ENCODE peak calls at places on chromosomes 12 and 14, in four cellular contexts. One of them, this sample, is unnamed.

GRCh38 chr12:47841910-47842309 is 22.2 kb upstream of the HDAC7 start:
- DNase-seq in cardiac muscle cell: no peak
- DNase-seq in hepatocyte: peak; percentile 56
- DNase-seq in CD8-positive, alpha-beta memory T cell: no peak
- DNase-seq in this sample: no peak

GRCh38 chr12:57433370-57433769 is 1.2 kb upstream of the INHBC start:
- DNase-seq in cardiac muscle cell: no peak
- DNase-seq in hepatocyte: no peak
- DNase-seq in CD8-positive, alpha-beta memory T cell: no peak
- DNase-seq in this sample: no peak

GRCh38 chr12:26465419-26466097 is 270.2 kb downstream of the SSPN start:
- DNase-seq in cardiac muscle cell: no peak
- DNase-seq in hepatocyte: no peak
- DNase-seq in CD8-positive, alpha-beta memory T cell: no peak
- DNase-seq in this sample: no peak

GRCh38 chr12:71759941-71760340 is 5.3 kb downstream of the RAB21 start:
- DNase-seq in cardiac muscle cell: no peak
- DNase-seq in hepatocyte: no peak
- DNase-seq in CD8-positive, alpha-beta memory T cell: no peak
- DNase-seq in this sample: no peak

GRCh38 chr12:50842637-50843493 is at the start of gene TMPRSS12:
- DNase-seq in cardiac muscle cell: no peak
- DNase-seq in hepatocyte: peak; percentile 12
- DNase-seq in CD8-positive, alpha-beta memory T cell: no peak
- DNase-seq in this sample: no peak

GRCh38 chr12:64938179-64938578 is 113.7 kb downstream of the TBC1D30 start:
- DNase-seq in cardiac muscle cell: no peak
- DNase-seq in hepatocyte: no peak
- DNase-seq in CD8-positive, alpha-beta memory T cell: no peak
- DNase-seq in this sample: no peak

GRCh38 chr12:47316609-47317049 is 236.9 kb upstream of the AMIGO2 start:
- DNase-seq in cardiac muscle cell: no peak
- DNase-seq in hepatocyte: no peak
- DNase-seq in CD8-positive, alpha-beta memory T cell: no peak
- DNase-seq in this sample: no peak

GRCh38 chr12:117732761-117733160 is 236.0 kb downstream of the KSR2 start:
- DNase-seq in cardiac muscle cell: no peak
- DNase-seq in hepatocyte: no peak
- DNase-seq in CD8-positive, alpha-beta memory T cell: no peak
- DNase-seq in this sample: no peak

GRCh38 chr12:62658910-62659309 is 192.3 kb downstream of the MON2 start:
- DNase-seq in cardiac muscle cell: no peak
- DNase-seq in hepatocyte: no peak
- DNase-seq in CD8-positive, alpha-beta memory T cell: no peak
- DNase-seq in this sample: no peak

GRCh38 chr12:87157791-87158190 is 871.4 kb downstream of the C12orf50 start:
- DNase-seq in cardiac muscle cell: no peak
- DNase-seq in hepatocyte: peak; percentile 23
- DNase-seq in CD8-positive, alpha-beta memory T cell: no peak
- DNase-seq in this sample: no peak

DNA sequence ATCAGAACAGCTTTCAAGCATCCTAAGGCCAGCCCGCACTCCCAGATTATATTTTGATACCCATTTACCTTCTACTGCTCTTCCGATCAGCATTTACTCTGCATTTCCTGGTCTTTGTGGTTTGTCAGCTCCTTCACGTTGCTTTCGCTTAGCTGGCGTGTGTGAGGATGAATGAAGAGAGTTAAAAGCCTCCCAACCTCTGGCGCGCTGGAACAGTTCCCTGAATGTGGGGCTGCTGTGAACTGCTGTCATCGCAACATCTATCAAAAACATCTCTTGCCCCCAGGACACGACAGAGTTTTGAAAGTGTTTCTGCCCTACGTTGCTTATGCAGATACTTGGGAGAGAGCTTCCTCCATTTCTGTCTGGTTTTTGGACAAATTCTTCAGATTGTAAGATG is 129.2 kb downstream of the KCNA5 start:
- DNase-seq in cardiac muscle cell: no peak
- DNase-seq in hepatocyte: no peak
- DNase-seq in CD8-positive, alpha-beta memory T cell: no peak
- DNase-seq in this sample: no peak
- H3K27ac ChIP-seq in cardiac muscle cell: no peak overlapping the region
- H3K27ac ChIP-seq in hepatocyte: no peak overlapping the region
- H3K27ac ChIP-seq in CD8-positive, alpha-beta memory T cell: no peak overlapping the region
- H3K27ac ChIP-seq in this sample: no peak overlapping the region

GRCh38 chr14:93971635-93972027 is 4.7 kb downstream of the ASB2 start:
- DNase-seq in cardiac muscle cell: no peak
- DNase-seq in hepatocyte: no peak
- DNase-seq in CD8-positive, alpha-beta memory T cell: no peak
- DNase-seq in this sample: no peak

GRCh38 chr14:93974833-93975232 is 1.5 kb downstream of the ASB2 start:
- DNase-seq in cardiac muscle cell: no peak
- DNase-seq in hepatocyte: no peak
- DNase-seq in CD8-positive, alpha-beta memory T cell: no peak
- DNase-seq in this sample: no peak

GRCh38 chr14:93974299-93974698 is 2.1 kb downstream of the ASB2 start:
- DNase-seq in cardiac muscle cell: no peak
- DNase-seq in hepatocyte: no peak
- DNase-seq in CD8-positive, alpha-beta memory T cell: no peak
- DNase-seq in this sample: no peak

GRCh38 chr14:93972618-93973205 is 3.7 kb downstream of the ASB2 start:
- DNase-seq in cardiac muscle cell: no peak
- DNase-seq in hepatocyte: no peak
- DNase-seq in CD8-positive, alpha-beta memory T cell: peak; percentile 61
- DNase-seq in this sample: no peak

GRCh38 chr14:93973607-93974006 is 2.8 kb downstream of the ASB2 start:
- DNase-seq in cardiac muscle cell: no peak
- DNase-seq in hepatocyte: no peak
- DNase-seq in CD8-positive, alpha-beta memory T cell: no peak
- DNase-seq in this sample: no peak
- H3K4me1 ChIP-seq in cardiac muscle cell: peaks cover 51% of the 10 kb centered on the region
- H3K4me1 ChIP-seq in hepatocyte: no peaks in the 10 kb centered on the region
- H3K4me1 ChIP-seq in CD8-positive, alpha-beta memory T cell: peaks cover 46% of the 10 kb centered on the region
- H3K4me1 ChIP-seq in this sample: peaks cover 69% of the 10 kb centered on the region

DNA sequence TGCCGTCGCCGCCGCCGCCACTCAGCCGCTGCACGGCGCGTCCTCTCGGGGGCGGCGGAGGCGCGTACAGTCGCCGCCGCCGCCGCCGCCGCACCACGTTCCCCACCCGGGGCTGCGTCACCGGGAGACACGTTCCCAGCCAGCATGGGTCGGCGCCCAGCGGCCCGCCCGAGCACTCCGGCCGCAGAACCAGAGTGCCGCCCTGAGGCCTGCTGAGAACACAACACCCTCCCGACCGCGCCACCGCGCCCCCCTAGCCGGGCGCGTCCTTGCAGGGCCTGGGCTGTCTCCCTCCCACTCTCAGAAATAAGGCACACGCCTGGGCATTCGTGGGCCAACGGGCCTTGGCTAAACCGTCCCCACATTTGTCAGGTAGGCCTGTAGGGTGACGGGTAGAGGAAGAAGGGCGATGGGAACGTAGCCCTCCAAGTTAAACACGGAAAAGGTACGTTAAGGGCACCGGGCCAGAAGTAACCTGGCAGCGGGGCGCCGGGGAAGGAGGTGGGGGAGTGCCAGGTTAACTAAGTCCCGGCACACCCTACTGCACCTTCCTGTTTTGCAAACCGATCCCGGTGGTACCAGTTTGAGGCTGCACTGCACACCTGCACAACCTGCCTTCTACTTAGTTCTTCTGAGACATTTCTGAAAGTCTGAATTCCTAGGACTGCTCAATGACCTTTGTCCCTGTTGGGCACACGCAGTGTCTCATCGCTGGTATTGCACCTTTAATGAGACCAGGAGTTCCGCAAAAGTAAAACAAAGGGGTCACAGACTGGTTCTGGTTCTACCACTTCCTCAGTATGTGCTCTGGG is at the start of gene MAP4K5:
- DNase-seq in cardiac muscle cell: peak; percentile 95
- DNase-seq in hepatocyte: peak; percentile 96
- DNase-seq in CD8-positive, alpha-beta memory T cell: peak; percentile 93
- DNase-seq in this sample: peak; percentile 89
- H3K27ac ChIP-seq in cardiac muscle cell: peak within 1 kb of the TSS; percentile 95
- H3K27ac ChIP-seq in hepatocyte: peak within 1 kb of the TSS; percentile 99
- H3K27ac ChIP-seq in CD8-positive, alpha-beta memory T cell: peak within 1 kb of the TSS; percentile 66
- H3K27ac ChIP-seq in this sample: peak within 1 kb of the TSS; percentile 69

GRCh38 chr14:44771495-44771894 is 190.3 kb downstream of the KLHL28 start:
- DNase-seq in cardiac muscle cell: no peak
- DNase-seq in hepatocyte: no peak
- DNase-seq in CD8-positive, alpha-beta memory T cell: no peak
- DNase-seq in this sample: no peak

GRCh38 chr14:44763356-44763755 is 198.4 kb downstream of the KLHL28 start:
- DNase-seq in cardiac muscle cell: no peak
- DNase-seq in hepatocyte: no peak
- DNase-seq in CD8-positive, alpha-beta memory T cell: no peak
- DNase-seq in this sample: no peak

GRCh38 chr14:44768935-44769334 is 192.8 kb downstream of the KLHL28 start:
- DNase-seq in cardiac muscle cell: no peak
- DNase-seq in hepatocyte: no peak
- DNase-seq in CD8-positive, alpha-beta memory T cell: no peak
- DNase-seq in this sample: no peak

GRCh38 chr14:44767646-44768173 is 194.0 kb downstream of the KLHL28 start:
- DNase-seq in cardiac muscle cell: no peak
- DNase-seq in hepatocyte: no peak
- DNase-seq in CD8-positive, alpha-beta memory T cell: no peak
- DNase-seq in this sample: no peak

GRCh38 chr14:44766285-44766684 is 195.5 kb downstream of the KLHL28 start:
- DNase-seq in cardiac muscle cell: no peak
- DNase-seq in hepatocyte: no peak
- DNase-seq in CD8-positive, alpha-beta memory T cell: no peak
- DNase-seq in this sample: no peak
- H3K4me1 ChIP-seq in cardiac muscle cell: no peaks in the 10 kb centered on the region
- H3K4me1 ChIP-seq in hepatocyte: no peaks in the 10 kb centered on the region
- H3K4me1 ChIP-seq in CD8-positive, alpha-beta memory T cell: no peaks in the 10 kb centered on the region
- H3K4me1 ChIP-seq in this sample: no peaks in the 10 kb centered on the region

DNA sequence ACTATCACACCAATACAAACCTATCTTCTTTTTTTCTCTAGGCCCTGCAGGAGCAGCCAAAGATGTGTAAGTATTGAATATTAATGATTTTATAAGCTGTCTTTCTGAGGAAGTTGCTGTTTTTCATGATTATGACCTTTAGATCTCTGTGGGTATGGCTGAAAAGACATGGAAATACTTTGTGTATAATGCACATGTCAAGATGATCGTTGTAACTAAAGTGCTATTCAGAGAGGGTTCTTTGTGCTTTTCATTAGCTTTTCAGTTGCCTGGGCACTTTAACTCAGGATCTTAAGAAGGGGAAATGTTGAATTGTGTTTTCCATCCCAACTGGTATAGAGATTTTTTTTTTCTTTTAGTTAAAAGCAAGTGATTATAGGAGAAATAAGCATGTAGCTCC is 18.1 kb downstream of the C12orf75 start:
- DNase-seq in cardiac muscle cell: no peak
- DNase-seq in hepatocyte: no peak
- DNase-seq in CD8-positive, alpha-beta memory T cell: no peak
- DNase-seq in this sample: no peak
- H3K27ac ChIP-seq in cardiac muscle cell: no peak overlapping the region
- H3K27ac ChIP-seq in hepatocyte: no peak overlapping the region
- H3K27ac ChIP-seq in CD8-positive, alpha-beta memory T cell: no peak overlapping the region
- H3K27ac ChIP-seq in this sample: no peak overlapping the region

GRCh38 chr14:23567186-23568020 is at the start of gene AP1G2:
- DNase-seq in cardiac muscle cell: peak; percentile 92
- DNase-seq in hepatocyte: peak; percentile 96
- DNase-seq in CD8-positive, alpha-beta memory T cell: peak; percentile 90
- DNase-seq in this sample: peak; percentile 87

GRCh38 chr14:23569443-23570151 is 2.0 kb upstream of the AP1G2 start:
- DNase-seq in cardiac muscle cell: peak; percentile 35
- DNase-seq in hepatocyte: no peak
- DNase-seq in CD8-positive, alpha-beta memory T cell: no peak
- DNase-seq in this sample: no peak

GRCh38 chr14:23568021-23568599 is 519 bp upstream of the AP1G2 start:
- DNase-seq in cardiac muscle cell: no peak
- DNase-seq in hepatocyte: no peak
- DNase-seq in CD8-positive, alpha-beta memory T cell: no peak
- DNase-seq in this sample: no peak

GRCh38 chr14:23566782-23567185 is 807 bp downstream of the AP1G2 start:
- DNase-seq in cardiac muscle cell: no peak
- DNase-seq in hepatocyte: no peak
- DNase-seq in CD8-positive, alpha-beta memory T cell: no peak
- DNase-seq in this sample: no peak

DNA sequence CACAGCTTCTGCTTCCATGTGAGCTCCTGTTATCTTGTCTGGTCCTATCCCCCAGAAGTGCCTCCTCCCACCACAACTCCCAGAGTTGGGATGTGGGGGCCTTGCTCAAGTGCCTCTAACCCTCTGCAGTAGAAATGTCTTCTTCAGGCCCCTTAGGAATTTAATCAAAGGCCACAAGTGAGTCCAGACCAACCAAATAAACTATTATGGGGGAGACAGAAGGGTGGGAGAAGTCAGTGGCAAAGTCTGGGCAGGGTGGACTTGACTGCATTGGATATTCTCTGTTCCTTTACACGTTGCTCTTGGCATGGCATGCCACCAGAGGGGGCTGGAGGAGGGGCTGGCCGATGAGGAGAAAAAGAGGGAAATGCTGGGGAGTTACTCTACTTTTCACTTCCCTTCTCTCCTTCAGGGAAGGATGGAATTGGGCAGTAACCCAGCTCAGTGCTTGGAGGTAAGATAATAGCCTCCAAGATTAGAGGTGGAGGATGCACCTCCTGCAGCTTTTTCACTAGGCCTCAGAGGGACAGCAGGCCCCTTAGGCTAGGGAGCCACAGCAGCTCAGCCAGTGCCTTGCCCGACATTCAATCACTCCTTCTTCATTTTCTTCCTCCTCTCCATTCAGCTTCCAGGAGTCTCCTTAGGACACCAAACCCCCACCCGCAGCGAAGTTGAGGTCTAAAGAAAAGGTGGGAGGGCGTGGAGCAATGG is 1.2 kb upstream of the AP1G2 start:
- DNase-seq in cardiac muscle cell: peak; percentile 59
- DNase-seq in hepatocyte: no peak
- DNase-seq in CD8-positive, alpha-beta memory T cell: no peak
- DNase-seq in this sample: no peak
- H3K4me1 ChIP-seq in cardiac muscle cell: peaks cover 14% of the 10 kb centered on the region
- H3K4me1 ChIP-seq in hepatocyte: peaks cover 16% of the 10 kb centered on the region
- H3K4me1 ChIP-seq in CD8-positive, alpha-beta memory T cell: peaks cover 19% of the 10 kb centered on the region
- H3K4me1 ChIP-seq in this sample: peaks cover 22% of the 10 kb centered on the region

GRCh38 chr14:100144996-100145646 is 14.3 kb downstream of the DEGS2 start:
- DNase-seq in cardiac muscle cell: no peak
- DNase-seq in hepatocyte: peak; percentile 85
- DNase-seq in CD8-positive, alpha-beta memory T cell: no peak
- DNase-seq in this sample: no peak

GRCh38 chr14:100143934-100144333 is 15.5 kb downstream of the DEGS2 start:
- DNase-seq in cardiac muscle cell: no peak
- DNase-seq in hepatocyte: no peak
- DNase-seq in CD8-positive, alpha-beta memory T cell: no peak
- DNase-seq in this sample: no peak

GRCh38 chr14:100143523-100143922 is 15.9 kb downstream of the DEGS2 start:
- DNase-seq in cardiac muscle cell: no peak
- DNase-seq in hepatocyte: no peak
- DNase-seq in CD8-positive, alpha-beta memory T cell: no peak
- DNase-seq in this sample: no peak

GRCh38 chr14:100145682-100146464 is 13.6 kb downstream of the DEGS2 start:
- DNase-seq in cardiac muscle cell: no peak
- DNase-seq in hepatocyte: no peak
- DNase-seq in CD8-positive, alpha-beta memory T cell: no peak
- DNase-seq in this sample: no peak

DNA sequence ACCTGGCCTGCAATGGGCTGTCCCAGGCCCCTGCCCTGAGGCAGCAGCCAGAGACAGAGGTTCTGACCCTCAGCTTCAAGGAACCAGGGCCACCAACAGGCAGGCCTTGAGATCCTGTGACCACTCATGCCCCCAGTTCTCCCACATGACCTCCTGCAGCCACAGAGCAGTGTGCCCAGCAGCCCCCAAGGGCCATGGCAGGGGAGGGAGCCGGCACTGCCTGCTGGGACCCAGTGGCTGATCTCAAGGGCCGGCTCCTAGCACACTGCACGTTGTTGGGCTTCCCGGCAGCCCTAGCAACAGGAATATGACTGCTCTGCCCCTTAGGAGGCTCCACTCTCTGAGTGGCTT is 14.8 kb downstream of the DEGS2 start:
- DNase-seq in cardiac muscle cell: no peak
- DNase-seq in hepatocyte: no peak
- DNase-seq in CD8-positive, alpha-beta memory T cell: no peak
- DNase-seq in this sample: no peak
- H3K27ac ChIP-seq in cardiac muscle cell: no peak overlapping the region
- H3K27ac ChIP-seq in hepatocyte: peak overlapping the region; percentile 92
- H3K27ac ChIP-seq in CD8-positive, alpha-beta memory T cell: no peak overlapping the region
- H3K27ac ChIP-seq in this sample: no peak overlapping the region

This sample was measured in CD4-positive, alpha-beta memory T cell.